ENCODE peak calls at places on chromosomes 13 and 19, in six cellular contexts. I, B, F, X, G and Q are unnamed samples.

GRCh38 chr13:51764184-51765141 is 39.5 kb downstream of the DHRS12 start:
- DNase-seq in I (no peak), B (peak), F (peak), X (peak), G (peak), Q (peak)

GRCh38 chr13:76799696-76800095 is 86.5 kb downstream of the KCTD12 start:
- DNase-seq in I (no peak), B (no peak), F (peak), X (no peak), G (no peak), Q (no peak)

GRCh38 chr13:113186061-113186900 is 22.2 kb downstream of the PCID2 start:
- DNase-seq in I (no peak), B (no peak), F (no peak), X (no peak), G (no peak), Q (no peak)

GRCh38 chr13:98187862-98188261 is 10.8 kb upstream of the RNF113B start:
- DNase-seq in I (no peak), B (no peak), F (no peak), X (peak), G (no peak), Q (no peak)

GRCh38 chr13:93700115-93700514 is 473.5 kb downstream of the GPC6 start:
- DNase-seq in I (no peak), B (peak), F (no peak), X (no peak), G (no peak), Q (peak)

GRCh38 chr19:12800873-12801465 is 631 bp downstream of the PRDX2 start:
- DNase-seq in I (no peak), B (no peak), F (peak), X (no peak), G (no peak), Q (no peak)

GRCh38 chr13:111911754-111912452 is 155.0 kb upstream of the SOX1 start:
- DNase-seq in I (no peak), B (no peak), F (no peak), X (peak), G (no peak), Q (no peak)

GRCh38 chr19:11227201-11227886 is 12.1 kb upstream of the ANGPTL8 start:
- DNase-seq in I (no peak), B (no peak), F (no peak), X (no peak), G (no peak), Q (no peak)

GRCh38 chr13:91355826-91356710 is 8.6 kb downstream of the MIR17HG start:
- DNase-seq in I (no peak), B (no peak), F (no peak), X (no peak), G (no peak), Q (no peak)

GRCh38 chr13:27830010-27830409 is 37.7 kb downstream of the GSX1 start:
- DNase-seq in I (peak), B (no peak), F (peak), X (no peak), G (peak), Q (no peak)

GRCh38 chr13:91148098-91148497 is 199.4 kb upstream of the MIR17HG start:
- DNase-seq in I (no peak), B (no peak), F (no peak), X (no peak), G (no peak), Q (no peak)

GRCh38 chr19:17762505-17763229 is 11.4 kb downstream of the FCHO1 start:
- DNase-seq in I (peak), B (peak), F (peak), X (peak), G (no peak), Q (peak)

GRCh38 chr19:44846455-44847143 is 502 bp downstream of the NECTIN2 start:
- DNase-seq in I (peak), B (no peak), F (peak), X (no peak), G (no peak), Q (no peak)

GRCh38 chr13:66532146-66532545 is 698.0 kb downstream of the PCDH9 start:
- DNase-seq in I (no peak), B (peak), F (peak), X (no peak), G (no peak), Q (peak)

GRCh38 chr19:29835447-29835846 is 23.7 kb downstream of the CCNE1 start:
- DNase-seq in I (no peak), B (no peak), F (no peak), X (no peak), G (no peak), Q (no peak)

GRCh38 chr19:14185158-14185557 is 20.8 kb downstream of the ADGRL1 start:
- DNase-seq in I (no peak), B (no peak), F (no peak), X (no peak), G (no peak), Q (no peak)

GRCh38 chr13:46295531-46296464 is 84.1 kb downstream of the LRRC63 start:
- DNase-seq in I (no peak), B (peak), F (peak), X (no peak), G (no peak), Q (peak)